ENCODE peak calls at places on chromosomes 5 and 9, in five cellular contexts. One of them, this sample, is unnamed. For H3K4me1, the result is how much of the 10 kb centered on the place peaks cover.

GRCh38 chr5:96876292-96876850 is at the start of gene ERAP2:
- DNase-seq in HCT116: no peak
- DNase-seq in right atrium auricular region: no peak
- DNase-seq in psoas muscle: no peak
- DNase-seq in heart right ventricle: no peak
- DNase-seq in this sample: no peak

GRCh38 chr5:386432-387341 is 56.3 kb upstream of the EXOC3 start:
- DNase-seq in HCT116: no peak
- DNase-seq in right atrium auricular region: peak
- DNase-seq in heart right ventricle: no peak
- DNase-seq in psoas muscle: no peak
- DNase-seq in this sample: peak

GRCh38 chr5:138353550-138353893 is 1.0 kb downstream of the KDM3B start:
- DNase-seq in right atrium auricular region: no peak
- DNase-seq in psoas muscle: no peak
- DNase-seq in heart right ventricle: no peak
- DNase-seq in HCT116: no peak
- DNase-seq in this sample: no peak

GRCh38 chr9:103361906-103362305 is 366.8 kb downstream of the CYLC2 start:
- DNase-seq in heart right ventricle: no peak
- DNase-seq in HCT116: no peak
- DNase-seq in right atrium auricular region: no peak
- DNase-seq in psoas muscle: no peak
- DNase-seq in this sample: no peak

GRCh38 chr5:142275496-142275895 is 49.3 kb downstream of the SPRY4 start:
- DNase-seq in psoas muscle: no peak
- DNase-seq in right atrium auricular region: no peak
- DNase-seq in heart right ventricle: no peak
- DNase-seq in HCT116: peak
- DNase-seq in this sample: no peak

GRCh38 chr9:137534256-137535119 is 15.7 kb downstream of the PNPLA7 start:
- DNase-seq in heart right ventricle: no peak
- DNase-seq in right atrium auricular region: no peak
- DNase-seq in HCT116: peak
- DNase-seq in psoas muscle: no peak
- DNase-seq in this sample: no peak

GRCh38 chr9:134099123-134099761 is 31.4 kb upstream of the BRD3 start:
- DNase-seq in HCT116: peak
- DNase-seq in right atrium auricular region: no peak
- DNase-seq in psoas muscle: no peak
- DNase-seq in heart right ventricle: no peak
- DNase-seq in this sample: no peak

GRCh38 chr9:113817171-113817570 is 58.9 kb upstream of the ZNF618 start:
- DNase-seq in heart right ventricle: no peak
- DNase-seq in HCT116: no peak
- DNase-seq in psoas muscle: no peak
- DNase-seq in right atrium auricular region: no peak
- DNase-seq in this sample: no peak

GRCh38 chr5:95422842-95423241 is 31.7 kb downstream of the FAM81B start:
- DNase-seq in heart right ventricle: no peak
- DNase-seq in psoas muscle: no peak
- DNase-seq in HCT116: no peak
- DNase-seq in right atrium auricular region: no peak
- DNase-seq in this sample: no peak

GRCh38 chr5:55384072-55384471 is 76.3 kb downstream of the MTREX start:
- DNase-seq in psoas muscle: no peak
- DNase-seq in heart right ventricle: no peak
- DNase-seq in HCT116: no peak
- DNase-seq in right atrium auricular region: no peak
- DNase-seq in this sample: no peak

GRCh38 chr5:10844016-10844415 is 83.0 kb upstream of the DAP start:
- DNase-seq in psoas muscle: no peak
- DNase-seq in heart right ventricle: no peak
- DNase-seq in right atrium auricular region: no peak
- DNase-seq in HCT116: no peak
- DNase-seq in this sample: no peak

GRCh38 chr5:139402561-139403158 is 1.2 kb downstream of the SPATA24 start:
- DNase-seq in psoas muscle: no peak
- DNase-seq in right atrium auricular region: no peak
- DNase-seq in HCT116: peak
- DNase-seq in heart right ventricle: no peak
- DNase-seq in this sample: no peak

GRCh38 chr9:83151627-83152137 is 88.7 kb upstream of the RASEF start:
- DNase-seq in psoas muscle: no peak
- DNase-seq in right atrium auricular region: no peak
- DNase-seq in HCT116: no peak
- DNase-seq in heart right ventricle: no peak
- DNase-seq in this sample: no peak

GRCh38 chr9:13140843-13141592 is 138.5 kb downstream of the MPDZ start:
- DNase-seq in right atrium auricular region: no peak
- DNase-seq in psoas muscle: no peak
- DNase-seq in HCT116: no peak
- DNase-seq in heart right ventricle: no peak
- DNase-seq in this sample: no peak

GRCh38 chr5:10536931-10537579 is 26.8 kb upstream of the ANKRD33B start:
- DNase-seq in heart right ventricle: no peak
- DNase-seq in right atrium auricular region: no peak
- DNase-seq in psoas muscle: no peak
- DNase-seq in HCT116: no peak
- DNase-seq in this sample: peak

GRCh38 chr9:129595323-129595741 is 25.6 kb downstream of the C9orf50 start:
- DNase-seq in heart right ventricle: no peak
- DNase-seq in psoas muscle: no peak
- DNase-seq in HCT116: no peak
- DNase-seq in right atrium auricular region: no peak
- DNase-seq in this sample: no peak

GRCh38 chr5:73028991-73029540 is 73.2 kb downstream of the FCHO2 start:
- DNase-seq in HCT116: no peak
- DNase-seq in psoas muscle: no peak
- DNase-seq in right atrium auricular region: no peak
- DNase-seq in heart right ventricle: no peak
- DNase-seq in this sample: no peak

GRCh38 chr5:74185599-74185998 is 454.9 kb downstream of the ENC1 start:
- DNase-seq in right atrium auricular region: no peak
- DNase-seq in HCT116: no peak
- DNase-seq in psoas muscle: no peak
- DNase-seq in heart right ventricle: no peak
- DNase-seq in this sample: no peak

GRCh38 chr5:179668404-179668803 is 12.4 kb downstream of the CBY3 start:
- DNase-seq in HCT116: peak
- DNase-seq in heart right ventricle: no peak
- DNase-seq in psoas muscle: no peak
- DNase-seq in right atrium auricular region: no peak
- DNase-seq in this sample: no peak

GRCh38 chr5:153974131-153974812 is 64.4 kb downstream of the FAM114A2 start:
- DNase-seq in HCT116: peak
- DNase-seq in right atrium auricular region: no peak
- DNase-seq in heart right ventricle: no peak
- DNase-seq in psoas muscle: no peak
- DNase-seq in this sample: no peak

GRCh38 chr9:108258640-108259039 is 597.1 kb downstream of the ACTL7B start:
- DNase-seq in HCT116: no peak
- DNase-seq in right atrium auricular region: no peak
- DNase-seq in psoas muscle: no peak
- DNase-seq in heart right ventricle: no peak
- DNase-seq in this sample: no peak

GRCh38 chr5:107242411-107242810 is 428.3 kb downstream of the EFNA5 start:
- DNase-seq in HCT116: no peak
- DNase-seq in heart right ventricle: no peak
- DNase-seq in psoas muscle: no peak
- DNase-seq in right atrium auricular region: no peak
- DNase-seq in this sample: no peak

GRCh38 chr5:31346896-31347557 is 153.5 kb downstream of the CDH6 start:
- DNase-seq in right atrium auricular region: no peak
- DNase-seq in heart right ventricle: no peak
- DNase-seq in psoas muscle: no peak
- DNase-seq in HCT116: no peak
- DNase-seq in this sample: no peak

GRCh38 chr5:36070687-36071571 is 4.2 kb upstream of the UGT3A2 start:
- DNase-seq in psoas muscle: no peak
- DNase-seq in heart right ventricle: no peak
- DNase-seq in HCT116: no peak
- DNase-seq in right atrium auricular region: no peak
- DNase-seq in this sample: no peak

GRCh38 chr5:73592546-73592945 is 27.0 kb downstream of the UTP15 start:
- DNase-seq in right atrium auricular region: no peak
- DNase-seq in heart right ventricle: no peak
- DNase-seq in HCT116: no peak
- DNase-seq in psoas muscle: no peak
- DNase-seq in this sample: no peak

GRCh38 chr9:1058826-1059225 is 8.7 kb downstream of the DMRT2 start:
- DNase-seq in psoas muscle: no peak
- DNase-seq in right atrium auricular region: no peak
- DNase-seq in HCT116: no peak
- DNase-seq in heart right ventricle: no peak
- DNase-seq in this sample: no peak

GRCh38 chr9:73753171-73753570 is 601.5 kb downstream of the ANXA1 start:
- DNase-seq in psoas muscle: no peak
- DNase-seq in right atrium auricular region: no peak
- DNase-seq in heart right ventricle: no peak
- DNase-seq in HCT116: no peak
- DNase-seq in this sample: no peak

GRCh38 chr5:134547579-134547978 is 22.1 kb downstream of the JADE2 start:
- DNase-seq in heart right ventricle: no peak
- DNase-seq in right atrium auricular region: no peak
- DNase-seq in psoas muscle: peak
- DNase-seq in HCT116: no peak
- DNase-seq in this sample: peak

GRCh38 chr5:134543820-134544692 is 18.6 kb downstream of the JADE2 start:
- DNase-seq in right atrium auricular region: no peak
- DNase-seq in psoas muscle: peak
- DNase-seq in heart right ventricle: no peak
- DNase-seq in HCT116: no peak
- DNase-seq in this sample: peak

GRCh38 chr5:134541736-134542376 is 16.4 kb downstream of the JADE2 start:
- DNase-seq in psoas muscle: peak
- DNase-seq in heart right ventricle: peak
- DNase-seq in right atrium auricular region: no peak
- DNase-seq in HCT116: no peak
- DNase-seq in this sample: peak

GRCh38 chr5:134547999-134548626 is 22.6 kb downstream of the JADE2 start:
- DNase-seq in psoas muscle: no peak
- DNase-seq in right atrium auricular region: no peak
- DNase-seq in heart right ventricle: no peak
- DNase-seq in HCT116: no peak
- DNase-seq in this sample: no peak

GRCh38 chr5:134545070-134545868 is 19.8 kb downstream of the JADE2 start:
- DNase-seq in HCT116: no peak
- DNase-seq in heart right ventricle: peak
- DNase-seq in psoas muscle: peak
- DNase-seq in right atrium auricular region: peak
- DNase-seq in this sample: peak
- H3K4me3 ChIP-seq in HCT116: no peak
- H3K4me3 ChIP-seq in heart right ventricle: no peak
- H3K4me3 ChIP-seq in psoas muscle: no peak
- H3K4me3 ChIP-seq in right atrium auricular region: no peak
- H3K4me3 ChIP-seq in this sample: no peak

DNA sequence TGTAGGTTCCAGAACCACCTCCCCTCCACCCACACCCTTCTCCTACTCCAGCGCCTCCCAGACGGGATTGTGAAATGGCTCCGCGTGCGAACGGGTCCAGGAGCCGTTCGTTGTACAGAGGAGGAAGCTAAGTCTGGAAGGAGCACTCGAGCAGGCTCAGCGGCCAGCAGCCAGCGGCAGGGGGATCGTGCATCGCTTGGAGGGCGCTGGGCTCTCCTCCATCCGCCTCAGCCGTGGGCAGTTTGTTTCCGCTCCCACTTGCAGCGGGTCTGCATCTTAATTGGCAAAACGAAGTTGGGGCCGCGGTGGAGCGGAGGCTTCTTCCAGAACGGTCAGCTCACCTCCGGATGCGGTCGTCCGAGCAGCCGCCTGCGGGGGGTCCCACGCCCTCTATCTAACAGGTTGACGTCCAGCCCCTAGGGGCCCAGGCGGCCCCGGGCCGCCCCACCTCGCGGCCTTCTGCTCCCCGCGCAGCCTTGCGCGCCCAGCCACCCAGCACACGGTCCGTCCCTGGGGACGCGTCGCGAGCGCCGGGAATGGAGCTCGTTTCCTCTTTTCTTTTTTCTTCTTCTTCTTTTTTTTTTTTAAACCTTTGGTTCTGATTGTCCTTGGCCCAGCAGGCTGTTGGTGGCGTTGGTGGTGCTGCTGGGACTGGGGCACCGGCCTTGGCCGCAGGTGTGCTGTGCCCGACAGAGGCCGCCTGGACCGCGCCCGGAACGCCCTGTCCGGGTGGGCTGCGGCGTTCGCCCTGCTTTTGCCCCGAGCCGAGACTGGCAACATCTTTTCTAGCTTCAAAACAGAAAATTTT is 3.9 kb upstream of the BARX1 start:
- DNase-seq in right atrium auricular region: no peak
- DNase-seq in heart right ventricle: no peak
- DNase-seq in psoas muscle: no peak
- DNase-seq in HCT116: no peak
- DNase-seq in this sample: no peak
- H3K4me1 ChIP-seq in right atrium auricular region: under half
- H3K4me1 ChIP-seq in heart right ventricle: under half
- H3K4me1 ChIP-seq in psoas muscle: under half
- H3K4me1 ChIP-seq in HCT116: under half
- H3K4me1 ChIP-seq in this sample: under half

DNA sequence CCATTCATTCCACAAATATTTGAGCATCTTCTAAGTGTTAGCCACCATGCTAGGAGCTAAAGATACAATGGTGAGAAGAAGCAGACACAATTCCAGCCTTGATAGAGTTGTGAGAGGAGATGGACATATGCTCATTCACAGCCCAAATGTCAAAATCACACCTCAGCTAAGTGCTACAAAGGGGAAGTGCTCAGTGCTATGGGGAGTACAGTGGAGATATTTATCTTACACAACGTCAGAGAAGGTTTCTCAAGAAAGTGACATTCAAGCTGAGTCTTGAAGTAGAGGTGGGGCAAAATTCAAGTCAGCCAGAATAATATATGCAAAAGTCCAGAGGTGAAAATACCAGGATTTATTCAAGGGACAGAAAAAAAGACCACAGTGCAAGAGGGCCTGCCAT is 327.9 kb upstream of the PIK3R1 start:
- DNase-seq in heart right ventricle: no peak
- DNase-seq in right atrium auricular region: no peak
- DNase-seq in HCT116: no peak
- DNase-seq in psoas muscle: no peak
- DNase-seq in this sample: no peak
- H3K27ac ChIP-seq in heart right ventricle: no peak
- H3K27ac ChIP-seq in right atrium auricular region: no peak
- H3K27ac ChIP-seq in HCT116: no peak
- H3K27ac ChIP-seq in psoas muscle: no peak
- H3K27ac ChIP-seq in this sample: no peak

DNA sequence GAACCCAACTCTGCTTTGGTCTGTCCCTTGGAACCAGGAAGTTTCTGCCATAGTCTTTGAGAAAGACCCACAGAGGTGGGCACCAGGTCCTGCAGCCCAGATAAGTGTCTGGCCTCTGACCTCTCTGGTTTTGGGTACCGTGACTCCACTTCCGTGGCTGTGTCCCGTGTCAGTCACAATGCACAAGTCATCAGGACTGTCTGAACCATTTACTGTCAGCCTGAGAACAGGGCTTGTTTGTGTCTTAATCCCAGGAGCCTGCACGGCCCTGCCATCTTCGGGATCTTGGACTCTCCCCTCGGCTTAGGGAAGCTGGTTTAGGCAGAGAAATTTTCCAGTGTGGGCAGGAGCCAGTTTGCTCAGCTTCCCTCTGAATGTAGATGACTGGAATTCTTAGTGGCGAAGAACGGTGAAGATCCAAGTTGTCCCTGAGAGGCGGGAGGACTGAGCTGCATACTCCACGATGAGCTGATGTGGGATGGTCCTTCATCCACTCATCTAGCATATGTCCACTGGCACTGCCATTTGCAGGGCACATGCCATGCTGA is 12.0 kb downstream of the GSN start:
- DNase-seq in HCT116: no peak
- DNase-seq in psoas muscle: no peak
- DNase-seq in right atrium auricular region: no peak
- DNase-seq in heart right ventricle: no peak
- DNase-seq in this sample: no peak
- H3K4me3 ChIP-seq in HCT116: no peak
- H3K4me3 ChIP-seq in psoas muscle: no peak
- H3K4me3 ChIP-seq in right atrium auricular region: no peak
- H3K4me3 ChIP-seq in heart right ventricle: no peak
- H3K4me3 ChIP-seq in this sample: no peak

This sample was measured in aorta.